ENCODE peak calls at places on chromosomes 13 and 19, in eight cellular contexts. One of them, this sample, is unnamed.

GRCh38 chr13:42170029-42170428 is 101.9 kb upstream of the AKAP11 start:
- DNase-seq in HFF-Myc: no peak
- DNase-seq in DMS53: no peak
- DNase-seq in left ventricle myocardium inferior: no peak
- DNase-seq in substantia nigra: no peak
- DNase-seq in NB4: no peak
- DNase-seq in Peyer's patch: no peak
- DNase-seq in stimulated activated CD4-positive, alpha-beta T cell treated with anti-CD3 and anti-CD28 coated beads, Interleukin-15, amount 100 ng/mL, for 1 hour: no peak
- DNase-seq in this sample: no peak

GRCh38 chr13:109626386-109627171 is 159.8 kb downstream of the IRS2 start:
- DNase-seq in NB4: no peak
- DNase-seq in DMS53: no peak
- DNase-seq in left ventricle myocardium inferior: no peak
- DNase-seq in HFF-Myc: no peak
- DNase-seq in stimulated activated CD4-positive, alpha-beta T cell treated with anti-CD3 and anti-CD28 coated beads, Interleukin-15, amount 100 ng/mL, for 1 hour: no peak
- DNase-seq in substantia nigra: no peak
- DNase-seq in Peyer's patch: no peak
- DNase-seq in this sample: no peak

GRCh38 chr19:11964858-11965645 is at the start of gene ZNF763:
- DNase-seq in DMS53: peak; percentile 93
- DNase-seq in left ventricle myocardium inferior: peak; percentile 95
- DNase-seq in HFF-Myc: no peak
- DNase-seq in Peyer's patch: peak; percentile 99
- DNase-seq in NB4: peak; percentile 92
- DNase-seq in substantia nigra: peak; percentile 81
- DNase-seq in stimulated activated CD4-positive, alpha-beta T cell treated with anti-CD3 and anti-CD28 coated beads, Interleukin-15, amount 100 ng/mL, for 1 hour: peak; percentile 76
- DNase-seq in this sample: no peak

GRCh38 chr13:47334173-47334572 is 437.3 kb upstream of the HTR2A start:
- DNase-seq in HFF-Myc: peak; percentile 88
- DNase-seq in stimulated activated CD4-positive, alpha-beta T cell treated with anti-CD3 and anti-CD28 coated beads, Interleukin-15, amount 100 ng/mL, for 1 hour: no peak
- DNase-seq in NB4: no peak
- DNase-seq in DMS53: no peak
- DNase-seq in left ventricle myocardium inferior: no peak
- DNase-seq in Peyer's patch: no peak
- DNase-seq in substantia nigra: no peak
- DNase-seq in this sample: no peak

GRCh38 chr19:10899171-10899653 is 27.9 kb downstream of the CARM1 start:
- DNase-seq in Peyer's patch: peak; percentile 87
- DNase-seq in NB4: no peak
- DNase-seq in left ventricle myocardium inferior: peak; percentile 56
- DNase-seq in stimulated activated CD4-positive, alpha-beta T cell treated with anti-CD3 and anti-CD28 coated beads, Interleukin-15, amount 100 ng/mL, for 1 hour: no peak
- DNase-seq in HFF-Myc: no peak
- DNase-seq in DMS53: peak; percentile 66
- DNase-seq in substantia nigra: no peak
- DNase-seq in this sample: no peak

GRCh38 chr13:67197704-67198103 is 32.4 kb downstream of the PCDH9 start:
- DNase-seq in HFF-Myc: no peak
- DNase-seq in Peyer's patch: no peak
- DNase-seq in left ventricle myocardium inferior: no peak
- DNase-seq in DMS53: no peak
- DNase-seq in NB4: no peak
- DNase-seq in substantia nigra: no peak
- DNase-seq in stimulated activated CD4-positive, alpha-beta T cell treated with anti-CD3 and anti-CD28 coated beads, Interleukin-15, amount 100 ng/mL, for 1 hour: no peak
- DNase-seq in this sample: no peak

GRCh38 chr13:43286769-43287168 is 263.4 kb downstream of the DNAJC15 start:
- DNase-seq in left ventricle myocardium inferior: no peak
- DNase-seq in HFF-Myc: no peak
- DNase-seq in NB4: no peak
- DNase-seq in stimulated activated CD4-positive, alpha-beta T cell treated with anti-CD3 and anti-CD28 coated beads, Interleukin-15, amount 100 ng/mL, for 1 hour: no peak
- DNase-seq in substantia nigra: no peak
- DNase-seq in Peyer's patch: no peak
- DNase-seq in DMS53: no peak
- DNase-seq in this sample: no peak

GRCh38 chr13:48731957-48732569 is 78.3 kb downstream of the CYSLTR2 start:
- DNase-seq in stimulated activated CD4-positive, alpha-beta T cell treated with anti-CD3 and anti-CD28 coated beads, Interleukin-15, amount 100 ng/mL, for 1 hour: peak; percentile 31
- DNase-seq in DMS53: peak; percentile 64
- DNase-seq in NB4: peak; percentile 78
- DNase-seq in HFF-Myc: no peak
- DNase-seq in substantia nigra: no peak
- DNase-seq in left ventricle myocardium inferior: peak; percentile 39
- DNase-seq in Peyer's patch: peak; percentile 62
- DNase-seq in this sample: no peak

GRCh38 chr13:77861716-77862115 is 56.9 kb downstream of the EDNRB start:
- DNase-seq in DMS53: no peak
- DNase-seq in substantia nigra: no peak
- DNase-seq in stimulated activated CD4-positive, alpha-beta T cell treated with anti-CD3 and anti-CD28 coated beads, Interleukin-15, amount 100 ng/mL, for 1 hour: no peak
- DNase-seq in left ventricle myocardium inferior: no peak
- DNase-seq in HFF-Myc: no peak
- DNase-seq in NB4: peak; percentile 14
- DNase-seq in Peyer's patch: no peak
- DNase-seq in this sample: no peak

This sample was measured in SJSA1.